ENCODE peak calls at places on chromosomes 3 and 15, in six cellular contexts. F, Y, B, R, W and C are unnamed samples.

GRCh38 chr3:146306024-146306423 is 55.1 kb upstream of the PLSCR4 start:
- DNase-seq in F (no peak), Y (no peak), B (no peak), W (no peak), R (no peak), C (no peak)

GRCh38 chr3:148146241-148146640 is 551.5 kb upstream of the AGTR1 start:
- DNase-seq in W (no peak), F (no peak), Y (no peak), R (no peak), B (no peak), C (no peak)

GRCh38 chr15:50940506-50940905 is 32.0 kb downstream of the AP4E1 start:
- DNase-seq in W (no peak), F (peak), B (no peak), R (no peak), Y (no peak), C (no peak)

GRCh38 chr3:126960604-126960995 is 22.3 kb upstream of the PLXNA1 start:
- DNase-seq in F (no peak), R (no peak), Y (no peak), B (no peak), W (no peak), C (no peak)

GRCh38 chr15:77508541-77509505 is 88.1 kb downstream of the HMG20A start:
- DNase-seq in B (no peak), Y (no peak), W (no peak), F (no peak), R (peak), C (no peak)

GRCh38 chr15:63860161-63860954 is 26.6 kb upstream of the HERC1 start:
- DNase-seq in R (no peak), B (no peak), Y (peak), W (peak), F (no peak), C (no peak)

GRCh38 chr3:12897537-12898289 is 56.3 kb upstream of the RPL32 start:
- DNase-seq in B (no peak), Y (no peak), R (no peak), W (no peak), F (no peak), C (no peak)

GRCh38 chr15:68368731-68369435 is 63.1 kb downstream of the ITGA11 start:
- DNase-seq in R (no peak), W (no peak), B (no peak), Y (no peak), F (no peak), C (no peak)